ENCODE peak calls at places on chromosome 1, in nine cellular contexts. G is hepatocyte, H is fibroblast of lung, Z is EL, J is lower leg skin, E is T-cell, D is colonic mucosa, N is NCI-H1417 treated with DMSO at 0.1 percent for 48 hours, M is amygdala. F is an unnamed sample.

GRCh38 chr1:8061673-8062386 is 35.7 kb upstream of the ERRFI1 start:
- DNase-seq in E (no peak), H (peak; percentile 49), M (no peak), D (no peak), N (no peak), J (no peak), G (no peak), Z (peak; percentile 36), F (peak; percentile 80)

GRCh38 chr1:97139512-97139911 is 417.9 kb downstream of the PTBP2 start:
- DNase-seq in H (no peak), N (no peak), D (no peak), E (no peak), Z (peak; percentile 74), J (no peak), G (no peak), M (no peak), F (no peak)

GRCh38 chr1:156746716-156747631 is 4.5 kb downstream of the HDGF start:
- DNase-seq in D (peak; percentile 91), E (peak; percentile 55), Z (peak; percentile 94), N (peak; percentile 53), J (peak; percentile 93), M (peak; percentile 54), H (peak; percentile 95), G (peak; percentile 97), F (peak; percentile 92)

GRCh38 chr1:229410692-229411433 is 23.0 kb downstream of the ACTA1 start:
- DNase-seq in H (peak; percentile 54), N (peak; percentile 80), G (peak; percentile 87), Z (peak; percentile 79), D (no peak), M (peak; percentile 34), E (no peak), J (no peak), F (peak; percentile 32)

GRCh38 chr1:22114083-22115012 is 28.5 kb downstream of the WNT4 start:
- DNase-seq in J (no peak), M (no peak), E (no peak), N (no peak), H (peak; percentile 78), G (peak; percentile 67), Z (no peak), D (no peak), F (peak; percentile 63)

GRCh38 chr1:67748147-67748546 is 63.1 kb downstream of the GADD45A start:
- DNase-seq in N (no peak), J (no peak), D (no peak), M (no peak), H (no peak), Z (no peak), G (no peak), E (no peak), F (no peak)

GRCh38 chr1:32349211-32349708 is 13.0 kb downstream of the FAM229A start:
- DNase-seq in Z (peak; percentile 92), E (no peak), J (no peak), G (no peak), D (no peak), H (peak; percentile 80), N (no peak), M (no peak), F (peak; percentile 66)

GRCh38 chr1:24935615-24936484 is 5.8 kb upstream of the RUNX3 start:
- DNase-seq in Z (no peak), G (no peak), N (no peak), J (no peak), H (no peak), M (no peak), D (no peak), E (no peak), F (no peak)

GRCh38 chr1:42739753-42740700 is at the start of gene CLDN19:
- DNase-seq in J (no peak), G (peak; percentile 64), M (no peak), Z (no peak), H (no peak), D (no peak), N (no peak), E (no peak), F (no peak)

GRCh38 chr1:3868464-3869006 is 11.3 kb downstream of the DFFB start:
- DNase-seq in H (no peak), J (no peak), N (no peak), G (no peak), D (no peak), Z (no peak), E (no peak), M (no peak), F (no peak)

GRCh38 chr1:190169311-190170067 is 308.2 kb downstream of the BRINP3 start:
- DNase-seq in J (no peak), E (no peak), G (no peak), Z (peak; percentile 11), M (no peak), H (peak; percentile 56), N (no peak), D (no peak), F (peak; percentile 1)

GRCh38 chr1:246795094-246795671 is 71.0 kb downstream of the SCCPDH start:
- DNase-seq in G (no peak), E (no peak), J (no peak), M (no peak), N (no peak), D (no peak), H (no peak), Z (no peak), F (no peak)

GRCh38 chr1:29330856-29331255 is 94.5 kb downstream of the PTPRU start:
- DNase-seq in N (no peak), J (no peak), E (no peak), G (no peak), H (no peak), D (no peak), M (no peak), Z (no peak), F (no peak)

GRCh38 chr1:53681647-53682368 is 57.2 kb downstream of the GLIS1 start:
- DNase-seq in G (peak; percentile 87), Z (no peak), J (peak; percentile 23), M (no peak), H (peak; percentile 26), N (peak; percentile 35), E (peak; percentile 30), D (peak; percentile 81), F (no peak)

GRCh38 chr1:70044832-70045231 is 160.5 kb downstream of the LRRC40 start:
- DNase-seq in E (no peak), H (peak; percentile 63), M (no peak), G (no peak), Z (peak; percentile 91), N (no peak), D (no peak), J (no peak), F (peak; percentile 77)

GRCh38 chr1:41109316-41110263 is 88.1 kb upstream of the SLFNL1 start:
- DNase-seq in H (peak; percentile 96), N (no peak), J (peak; percentile 70), D (peak; percentile 30), G (peak; percentile 77), M (no peak), E (no peak), Z (peak; percentile 91), F (peak; percentile 94)

GRCh38 chr1:81305997-81306452 is 494.7 kb upstream of the ADGRL2 start:
- DNase-seq in Z (peak; percentile 36), M (no peak), J (peak; percentile 12), E (no peak), N (peak; percentile 64), G (peak; percentile 75), H (peak; percentile 84), D (peak; percentile 23), F (peak; percentile 68)

GRCh38 chr1:186234976-186235686 is 139.9 kb downstream of the TPR start:
- DNase-seq in M (no peak), J (no peak), E (no peak), G (no peak), N (no peak), D (no peak), H (no peak), Z (no peak), F (no peak)

GRCh38 chr1:200038987-200039848 is 11.7 kb downstream of the NR5A2 start:
- DNase-seq in J (no peak), Z (peak; percentile 31), N (no peak), D (peak; percentile 61), M (no peak), G (peak; percentile 58), E (no peak), H (no peak), F (peak; percentile 7)

GRCh38 chr1:223718850-223719249 is 6.5 kb downstream of the CAPN2 start:
- DNase-seq in J (no peak), D (no peak), H (no peak), N (no peak), E (no peak), Z (peak; percentile 71), G (no peak), M (no peak), F (no peak)

GRCh38 chr1:20405051-20405754 is 80.8 kb downstream of the CAMK2N1 start:
- DNase-seq in H (no peak), D (no peak), E (no peak), M (no peak), J (no peak), G (no peak), N (no peak), Z (no peak), F (no peak)

GRCh38 chr1:199221371-199222150 is 582.7 kb downstream of the PTPRC start:
- DNase-seq in E (no peak), Z (no peak), N (no peak), M (no peak), G (no peak), D (no peak), H (no peak), J (no peak), F (no peak)

GRCh38 chr1:39509360-39510009 is 18.0 kb downstream of the BMP8A start:
- DNase-seq in N (no peak), M (no peak), D (peak; percentile 42), E (no peak), H (peak; percentile 31), J (no peak), Z (peak; percentile 44), G (no peak), F (peak; percentile 56)

GRCh38 chr1:52590275-52590674 is 11.9 kb upstream of the GPX7 start:
- DNase-seq in H (no peak), Z (no peak), M (no peak), J (no peak), G (no peak), E (no peak), D (no peak), N (peak; percentile 73), F (no peak)

GRCh38 chr1:212514056-212514614 is 81.4 kb downstream of the NENF start:
- DNase-seq in D (peak; percentile 85), E (no peak), H (peak; percentile 29), J (no peak), G (no peak), N (peak; percentile 12), Z (peak; percentile 76), M (no peak), F (peak; percentile 16)

GRCh38 chr1:29835486-29836273 is 599.4 kb downstream of the PTPRU start:
- DNase-seq in J (no peak), G (no peak), H (no peak), E (no peak), N (no peak), M (no peak), Z (no peak), D (no peak), F (peak; percentile 1)